ENCODE peak calls at places on chromosomes 12 and 14, in four cellular contexts. M is brain microvascular endothelial cell, D is HCT116, J is PC-3. W is an unnamed sample.

GRCh38 chr12:92604786-92605185 is 98.0 kb upstream of the PLEKHG7 start:
- DNase-seq in M (no peak), J (no peak), D (no peak), W (no peak)

GRCh38 chr12:67472551-67472950 is 176.0 kb upstream of the DYRK2 start:
- DNase-seq in M (no peak), D (no peak), J (no peak), W (no peak)

GRCh38 chr14:91606851-91607250 is 96.7 kb upstream of the PPP4R3A start:
- DNase-seq in D (no peak), M (no peak), J (no peak), W (no peak)

GRCh38 chr12:113056631-113057488 is at the start of gene DTX1:
- DNase-seq in M (no peak), J (no peak), D (no peak), W (peak)

GRCh38 chr12:8780389-8780788 is 42.0 kb upstream of the A2ML1 start:
- DNase-seq in M (peak), J (peak), D (peak), W (no peak)

GRCh38 chr12:57111046-57111698 is at the start of gene STAT6:
- DNase-seq in J (peak), M (peak), D (no peak), W (peak)

GRCh38 chr14:58662028-58662427 is 24.3 kb downstream of the DACT1 start:
- DNase-seq in M (no peak), D (no peak), J (no peak), W (no peak)

GRCh38 chr14:80200093-80200492 is 11.2 kb downstream of the DIO2 start:
- DNase-seq in M (no peak), D (no peak), J (no peak), W (no peak)

GRCh38 chr14:56650977-56651376 is 71.4 kb downstream of the TMEM260 start:
- DNase-seq in J (no peak), D (no peak), M (no peak), W (no peak)

GRCh38 chr14:96586056-96586455 is 83.9 kb downstream of the PAPOLA start:
- DNase-seq in D (no peak), M (no peak), J (no peak), W (no peak)

GRCh38 chr12:112183141-112183581 is 57.8 kb downstream of the TRAFD1 start:
- DNase-seq in M (peak), D (no peak), J (no peak), W (no peak)

GRCh38 chr12:119725523-119725922 is 57.6 kb downstream of the PRKAB1 start:
- DNase-seq in J (no peak), D (no peak), M (no peak), W (no peak)

GRCh38 chr12:124531281-124531745 is 36.1 kb downstream of the NCOR2 start:
- DNase-seq in J (no peak), D (no peak), M (no peak), W (no peak)

GRCh38 chr14:81633496-81633895 is 99.8 kb upstream of the SEL1L start:
- DNase-seq in D (no peak), J (no peak), M (no peak), W (no peak)

GRCh38 chr14:22887260-22887989 is 4.4 kb downstream of the REM2 start:
- DNase-seq in M (peak), J (peak), D (peak), W (peak)

GRCh38 chr14:95157987-95158712 is 821 bp upstream of the DICER1 start:
- DNase-seq in M (no peak), D (no peak), J (peak), W (no peak)

GRCh38 chr12:8156416-8156815 is 399 bp upstream of the ZNF705A start:
- DNase-seq in J (peak), M (no peak), D (no peak), W (no peak)

GRCh38 chr14:99327458-99328250 is 55.7 kb upstream of the BCL11B start:
- DNase-seq in D (no peak), J (no peak), M (no peak), W (no peak)

GRCh38 chr12:106118278-106118820 is 20.4 kb downstream of the NUAK1 start:
- DNase-seq in D (no peak), M (no peak), J (no peak), W (no peak)

GRCh38 chr12:24776856-24777255 is 172.0 kb downstream of the BCAT1 start:
- DNase-seq in M (no peak), J (no peak), D (no peak), W (no peak)

GRCh38 chr12:55974308-55974724 is 438 bp downstream of the RAB5B start:
- DNase-seq in J (peak), M (peak), D (no peak), W (peak)

GRCh38 chr12:51819851-51820720 is 28.4 kb downstream of the FIGNL2 start:
- DNase-seq in J (no peak), D (no peak), M (no peak), W (no peak)

GRCh38 chr14:60944206-60944605 is 36.7 kb downstream of the TRMT5 start:
- DNase-seq in M (no peak), D (no peak), J (no peak), W (no peak)

GRCh38 chr12:1531654-1532366 is 62.6 kb downstream of the FBXL14 start:
- DNase-seq in D (no peak), M (no peak), J (no peak), W (no peak)

GRCh38 chr12:21547437-21547836 is 21.3 kb downstream of the SPX start:
- DNase-seq in J (no peak), M (no peak), D (no peak), W (no peak)

GRCh38 chr14:104211741-104212140 is 73.4 kb downstream of the KIF26A start:
- DNase-seq in D (no peak), J (no peak), M (no peak), W (no peak)

GRCh38 chr14:23154876-23155587 is 28.4 kb downstream of the SLC7A8 start:
- DNase-seq in D (no peak), M (peak), J (peak), W (no peak)

GRCh38 chr12:131836714-131837397 is 8.7 kb downstream of the MMP17 start:
- DNase-seq in D (no peak), M (no peak), J (no peak), W (no peak)

GRCh38 chr12:25106818-25107217 is 88.1 kb downstream of the DNAI7 start:
- DNase-seq in M (no peak), J (no peak), D (no peak), W (no peak)

GRCh38 chr12:113881588-113881987 is 84.5 kb downstream of the RBM19 start:
- DNase-seq in J (no peak), D (no peak), M (no peak), W (no peak)

GRCh38 chr12:56014205-56014604 is 6.6 kb upstream of the IKZF4 start:
- DNase-seq in J (peak), D (no peak), M (no peak), W (no peak)

GRCh38 chr12:50087995-50088394 is 2.9 kb downstream of the SMARCD1 start:
- DNase-seq in D (no peak), J (peak), M (peak), W (no peak)

GRCh38 chr12:112979281-112979680 is 962 bp downstream of the OAS2 start:
- DNase-seq in D (no peak), J (peak), M (no peak), W (peak)

GRCh38 chr12:42546709-42547108 is 42.8 kb downstream of the PRICKLE1 start:
- DNase-seq in J (no peak), M (no peak), D (no peak), W (no peak)
- H3K27ac ChIP-seq in J (no peak), M (no peak), D (no peak), W (no peak)

GRCh38 chr12:102093319-102093718 is 26.6 kb downstream of the NUP37 start:
- DNase-seq in M (no peak), D (no peak), J (no peak), W (no peak)
- H3K27ac ChIP-seq in M (no peak), D (no peak), J (no peak), W (no peak)

DNA sequence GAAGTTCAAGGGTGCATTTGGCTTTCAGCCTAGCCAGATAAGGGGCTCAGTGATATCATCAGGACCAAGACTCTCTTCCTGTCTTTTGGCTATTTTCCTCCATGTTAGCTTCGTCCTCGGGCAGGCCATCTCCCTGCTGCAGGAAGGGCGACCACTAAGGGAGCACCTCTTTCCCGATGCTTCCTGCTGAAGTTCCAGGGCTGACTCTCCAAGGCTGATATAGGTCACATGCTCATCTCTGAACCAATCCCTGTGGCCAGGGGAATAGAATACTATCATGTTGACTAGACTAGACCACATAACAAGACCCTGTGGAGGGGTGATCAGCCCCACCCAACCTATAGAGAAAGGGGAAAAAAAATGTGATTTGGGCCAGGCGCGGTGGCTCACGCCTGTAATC is 9.8 kb upstream of the KRT8 start:
- DNase-seq in D (no peak), M (no peak), J (no peak), W (no peak)
- H3K27ac ChIP-seq in D (no peak), M (no peak), J (no peak), W (no peak)

GRCh38 chr14:52860910-52861309 is 69.5 kb upstream of the GNPNAT1 start:
- DNase-seq in M (no peak), D (no peak), J (no peak), W (no peak)

GRCh38 chr14:52862652-52863338 is 71.4 kb upstream of the GNPNAT1 start:
- DNase-seq in M (peak), D (no peak), J (no peak), W (no peak)

GRCh38 chr14:52860209-52860608 is 68.8 kb upstream of the GNPNAT1 start:
- DNase-seq in D (no peak), J (no peak), M (no peak), W (no peak)

GRCh38 chr14:52868911-52869611 is 77.7 kb upstream of the GNPNAT1 start:
- DNase-seq in M (no peak), J (no peak), D (no peak), W (no peak)

GRCh38 chr14:52863339-52863700 is 71.9 kb upstream of the GNPNAT1 start:
- DNase-seq in D (no peak), M (no peak), J (no peak), W (no peak)
- H3K27ac ChIP-seq in D (no peak), M (peak), J (no peak), W (no peak)

GRCh38 chr12:121776190-121777098 is 17.0 kb downstream of the RHOF start:
- DNase-seq in D (no peak), J (peak), M (no peak), W (peak)
- H3K27ac ChIP-seq in D (peak), J (peak), M (no peak), W (no peak)

GRCh38 chr14:64928239-64929002 is 14.1 kb downstream of the GPX2 start:
- DNase-seq in J (no peak), D (no peak), M (no peak), W (no peak)
- H3K27ac ChIP-seq in J (no peak), D (no peak), M (no peak), W (peak)